ENCODE peak calls at places on chromosomes 2 and 18, in five cellular contexts. R, Y, X, A and P are unnamed samples.

GRCh38 chr18:62944454-62944853 is 229.1 kb downstream of the PHLPP1 start:
- DNase-seq in R (no peak), Y (no peak), X (no peak), A (no peak), P (peak)

GRCh38 chr2:100833330-100833729 is 13.4 kb downstream of the NPAS2 start:
- DNase-seq in R (no peak), Y (no peak), X (no peak), A (no peak), P (no peak)

GRCh38 chr2:56971383-56971974 is 787.7 kb downstream of the CCDC85A start:
- DNase-seq in R (no peak), Y (no peak), X (no peak), A (no peak), P (no peak)

GRCh38 chr18:24552218-24552617 is 91.8 kb downstream of the HRH4 start:
- DNase-seq in R (no peak), Y (no peak), X (no peak), A (no peak), P (no peak)

GRCh38 chr2:235960716-235961640 is 207.2 kb downstream of the GBX2 start:
- DNase-seq in R (no peak), Y (no peak), X (no peak), A (no peak), P (no peak)

GRCh38 chr2:204749319-204749718 is 204.0 kb downstream of the PARD3B start:
- DNase-seq in R (no peak), Y (no peak), X (no peak), A (peak), P (peak)

GRCh38 chr2:45765007-45765767 is 113.7 kb downstream of the PRKCE start:
- DNase-seq in R (no peak), Y (no peak), X (no peak), A (no peak), P (no peak)

GRCh38 chr2:12895017-12895416 is 178.3 kb downstream of the TRIB2 start:
- DNase-seq in R (no peak), Y (no peak), X (no peak), A (no peak), P (no peak)

GRCh38 chr2:217489145-217489960 is 513.4 kb downstream of the TNS1 start:
- DNase-seq in R (no peak), Y (no peak), X (no peak), A (no peak), P (no peak)

GRCh38 chr2:27729198-27729597 is 42.3 kb upstream of the MRPL33 start:
- DNase-seq in R (no peak), Y (no peak), X (no peak), A (no peak), P (no peak)

GRCh38 chr2:118658581-118659248 is 188.7 kb downstream of the EN1 start:
- DNase-seq in R (no peak), Y (no peak), X (no peak), A (no peak), P (no peak)

GRCh38 chr2:55761526-55761925 is 67.9 kb upstream of the PNPT1 start:
- DNase-seq in R (no peak), Y (no peak), X (no peak), A (peak), P (peak)

GRCh38 chr18:8762968-8763367 is 57.6 kb downstream of the MTCL1 start:
- DNase-seq in R (no peak), Y (no peak), X (no peak), A (no peak), P (no peak)

GRCh38 chr2:226427538-226428307 is 371.9 kb downstream of the IRS1 start:
- DNase-seq in R (no peak), Y (no peak), X (no peak), A (peak), P (peak)

GRCh38 chr2:61727746-61728145 is 126.1 kb downstream of the FAM161A start:
- DNase-seq in R (no peak), Y (no peak), X (no peak), A (peak), P (peak)

GRCh38 chr2:111896576-111896975 is 1.8 kb upstream of the MERTK start:
- DNase-seq in R (no peak), Y (no peak), X (no peak), A (no peak), P (no peak)

GRCh38 chr2:98380203-98380535 is 33.9 kb downstream of the CNGA3 start:
- DNase-seq in R (no peak), Y (no peak), X (no peak), A (no peak), P (no peak)

GRCh38 chr2:151771599-151772358 is 37.5 kb upstream of the NEB start:
- DNase-seq in R (no peak), Y (no peak), X (no peak), A (peak), P (peak)

GRCh38 chr18:60200558-60200957 is 172.0 kb downstream of the MC4R start:
- DNase-seq in R (no peak), Y (no peak), X (no peak), A (no peak), P (no peak)

GRCh38 chr2:101145406-101145805 is 5.8 kb downstream of the TBC1D8 start:
- DNase-seq in R (no peak), Y (no peak), X (no peak), A (no peak), P (peak)

GRCh38 chr2:29573602-29574001 is 347.8 kb downstream of the ALK start:
- DNase-seq in R (no peak), Y (no peak), X (no peak), A (no peak), P (no peak)

GRCh38 chr2:159938375-159938774 is 124.0 kb downstream of the PLA2R1 start:
- DNase-seq in R (no peak), Y (no peak), X (no peak), A (no peak), P (no peak)

GRCh38 chr2:189116984-189117383 is 62.6 kb downstream of the COL5A2 start:
- DNase-seq in R (no peak), Y (no peak), X (no peak), A (peak), P (no peak)

GRCh38 chr18:74252032-74252380 is 39.8 kb downstream of the CYB5A start:
- DNase-seq in R (no peak), Y (no peak), X (no peak), A (peak), P (peak)

GRCh38 chr18:79852561-79853302 is 55.0 kb downstream of the KCNG2 start:
- DNase-seq in R (no peak), Y (no peak), X (no peak), A (no peak), P (no peak)

GRCh38 chr2:152238021-152238420 is 62.5 kb upstream of the STAM2 start:
- DNase-seq in R (no peak), Y (no peak), X (no peak), A (no peak), P (no peak)

GRCh38 chr18:2237706-2238105 is 333.6 kb downstream of the METTL4 start:
- DNase-seq in R (no peak), Y (no peak), X (no peak), A (no peak), P (peak)

GRCh38 chr2:232574674-232575403 is 24.4 kb downstream of the EIF4E2 start:
- DNase-seq in R (no peak), Y (no peak), X (no peak), A (peak), P (no peak)

GRCh38 chr2:120240901-120241429 is 11.7 kb upstream of the RALB start:
- DNase-seq in R (no peak), Y (no peak), X (no peak), A (no peak), P (no peak)

GRCh38 chr18:2147424-2147823 is 423.9 kb downstream of the METTL4 start:
- DNase-seq in R (no peak), Y (no peak), X (no peak), A (no peak), P (peak)

GRCh38 chr2:238853724-238854123 is 5.8 kb downstream of the TWIST2 start:
- DNase-seq in R (no peak), Y (no peak), X (no peak), A (no peak), P (no peak)

GRCh38 chr2:26818972-26819371 is 29.0 kb upstream of the DPYSL5 start:
- DNase-seq in R (no peak), Y (no peak), X (no peak), A (no peak), P (no peak)

GRCh38 chr18:13500227-13500865 is 226.0 kb downstream of the FAM210A start:
- DNase-seq in R (no peak), Y (no peak), X (no peak), A (peak), P (peak)